ENCODE peak calls at places on chromosomes 3 and 15, in nine cellular contexts. B is smooth muscle cell of the brain vasculature; W is cardiac septum; K is A549; Z is T-helper 1 cell; Q is activated T-cell treated with anti-CD3 and anti-CD28 coated beads for 4 hours; H is nephron progenitor cell; C is CD4-positive, alpha-beta memory T cell; X is hypothalamus. S is an unnamed sample.

GRCh38 chr3:119647177-119647576 is 13.2 kb downstream of the POPDC2 start:
- DNase-seq in B (no peak), W (no peak), K (no peak), Z (no peak), Q (no peak), H (no peak), C (no peak), X (no peak), S (no peak)

GRCh38 chr3:141354517-141354916 is 13.8 kb upstream of the ZBTB38 start:
- DNase-seq in B (no peak), W (no peak), K (no peak), Z (no peak), Q (no peak), H (no peak), C (no peak), X (no peak), S (no peak)

GRCh38 chr15:76198456-76199105 is 112.7 kb downstream of the ETFA start:
- DNase-seq in B (no peak), W (no peak), K (no peak), Z (no peak), Q (no peak), H (no peak), C (no peak), X (no peak), S (no peak)

GRCh38 chr3:175941352-175941751 is 1082.2 kb downstream of the NAALADL2 start:
- DNase-seq in B (no peak), W (no peak), K (peak), Z (no peak), Q (no peak), H (no peak), C (no peak), X (no peak), S (peak)

GRCh38 chr3:66602237-66602636 is 101.4 kb upstream of the LRIG1 start:
- DNase-seq in B (no peak), W (no peak), K (no peak), Z (no peak), Q (no peak), H (no peak), C (no peak), X (no peak), S (no peak)

GRCh38 chr3:15217841-15218267 is 11.8 kb downstream of the CAPN7 start:
- DNase-seq in B (no peak), W (no peak), K (no peak), Z (no peak), Q (no peak), H (no peak), C (no peak), X (no peak), S (no peak)

GRCh38 chr15:69081310-69082004 is 67.0 kb downstream of the NOX5 start:
- DNase-seq in B (no peak), W (peak), K (no peak), Z (no peak), Q (no peak), H (no peak), C (no peak), X (no peak), S (no peak)

GRCh38 chr3:23161896-23162570 is 41.1 kb upstream of the UBE2E2 start:
- DNase-seq in B (no peak), W (no peak), K (no peak), Z (no peak), Q (no peak), H (no peak), C (no peak), X (no peak), S (no peak)

GRCh38 chr3:172057059-172057458 is 17.7 kb downstream of the FNDC3B start:
- DNase-seq in B (no peak), W (no peak), K (no peak), Z (no peak), Q (no peak), H (no peak), C (no peak), X (no peak), S (no peak)

GRCh38 chr15:33200903-33201302 is 6.4 kb upstream of the FMN1 start:
- DNase-seq in B (no peak), W (no peak), K (no peak), Z (no peak), Q (no peak), H (no peak), C (no peak), X (no peak), S (no peak)

GRCh38 chr3:181567446-181568075 is 144.2 kb upstream of the SOX2 start:
- DNase-seq in B (no peak), W (no peak), K (no peak), Z (no peak), Q (no peak), H (no peak), C (no peak), X (no peak), S (no peak)

GRCh38 chr3:126049289-126050049 is 34.5 kb downstream of the SLC41A3 start:
- DNase-seq in B (no peak), W (no peak), K (no peak), Z (no peak), Q (no peak), H (no peak), C (no peak), X (no peak), S (no peak)

GRCh38 chr3:183447206-183448001 is 19.0 kb upstream of the MCF2L2 start:
- DNase-seq in B (peak), W (peak), K (peak), Z (peak), Q (peak), H (peak), C (peak), X (peak), S (peak)

GRCh38 chr3:157865449-157865862 is 240.8 kb downstream of the SHOX2 start:
- DNase-seq in B (no peak), W (no peak), K (peak), Z (peak), Q (peak), H (peak), C (no peak), X (no peak), S (no peak)

GRCh38 chr3:186413615-186414415 is 51.8 kb upstream of the DGKG start:
- DNase-seq in B (no peak), W (no peak), K (peak), Z (peak), Q (no peak), H (peak), C (peak), X (peak), S (peak)

GRCh38 chr3:146803746-146804145 is 198.6 kb upstream of the PLSCR5 start:
- DNase-seq in B (peak), W (no peak), K (no peak), Z (no peak), Q (no peak), H (peak), C (no peak), X (no peak), S (no peak)

GRCh38 chr3:191170097-191170496 is 28.9 kb upstream of the OSTN start:
- DNase-seq in B (no peak), W (no peak), K (no peak), Z (no peak), Q (no peak), H (no peak), C (no peak), X (no peak), S (no peak)

GRCh38 chr3:157235291-157235690 is 75.3 kb upstream of the CCNL1 start:
- DNase-seq in B (no peak), W (no peak), K (no peak), Z (no peak), Q (no peak), H (no peak), C (no peak), X (no peak), S (no peak)

GRCh38 chr15:33581032-33581431 is 270.3 kb downstream of the RYR3 start:
- DNase-seq in B (no peak), W (no peak), K (peak), Z (no peak), Q (no peak), H (no peak), C (no peak), X (no peak), S (peak)

GRCh38 chr3:184171562-184171961 is 3.1 kb upstream of the AP2M1 start:
- DNase-seq in B (no peak), W (no peak), K (no peak), Z (no peak), Q (no peak), H (no peak), C (no peak), X (no peak), S (no peak)

GRCh38 chr3:85161544-85161943 is 202.8 kb downstream of the CADM2 start:
- DNase-seq in B (no peak), W (no peak), K (peak), Z (no peak), Q (no peak), H (no peak), C (no peak), X (no peak), S (no peak)

GRCh38 chr15:79003896-79004295 is 59.0 kb upstream of the CTSH start:
- DNase-seq in B (no peak), W (no peak), K (no peak), Z (no peak), Q (no peak), H (no peak), C (no peak), X (no peak), S (no peak)

GRCh38 chr3:42836545-42837123 is 27.4 kb downstream of the ACKR2 start:
- DNase-seq in B (no peak), W (no peak), K (no peak), Z (no peak), Q (no peak), H (no peak), C (no peak), X (no peak), S (no peak)

GRCh38 chr15:49235446-49236207 is 65.6 kb downstream of the GALK2 start:
- DNase-seq in B (peak), W (no peak), K (peak), Z (peak), Q (peak), H (peak), C (peak), X (no peak), S (peak)

GRCh38 chr3:33211444-33211843 is 7.2 kb downstream of the SUSD5 start:
- DNase-seq in B (peak), W (no peak), K (peak), Z (no peak), Q (no peak), H (no peak), C (no peak), X (no peak), S (no peak)

GRCh38 chr15:83398591-83398990 is 48.5 kb upstream of the SH3GL3 start:
- DNase-seq in B (no peak), W (no peak), K (no peak), Z (no peak), Q (no peak), H (no peak), C (no peak), X (no peak), S (no peak)

GRCh38 chr15:66797921-66798320 is 95.9 kb downstream of the SMAD6 start:
- DNase-seq in B (no peak), W (no peak), K (no peak), Z (no peak), Q (no peak), H (no peak), C (no peak), X (no peak), S (no peak)

GRCh38 chr3:190860531-190860930 is 2.0 kb downstream of the GMNC start:
- DNase-seq in B (no peak), W (no peak), K (no peak), Z (no peak), Q (no peak), H (no peak), C (no peak), X (no peak), S (peak)

GRCh38 chr3:139332092-139332491 is 11.7 kb upstream of the MRPS22 start:
- DNase-seq in B (no peak), W (no peak), K (no peak), Z (no peak), Q (no peak), H (no peak), C (no peak), X (no peak), S (no peak)

GRCh38 chr3:59472541-59472940 is 422.7 kb upstream of the CFAP20DC start:
- DNase-seq in B (no peak), W (no peak), K (no peak), Z (no peak), Q (no peak), H (no peak), C (no peak), X (no peak), S (no peak)

GRCh38 chr3:154954750-154955149 is 125.4 kb upstream of the MME start:
- DNase-seq in B (no peak), W (no peak), K (peak), Z (no peak), Q (no peak), H (no peak), C (no peak), X (no peak), S (no peak)

GRCh38 chr15:69675727-69676126 is 223.1 kb downstream of the RPLP1 start:
- DNase-seq in B (no peak), W (no peak), K (no peak), Z (no peak), Q (no peak), H (no peak), C (no peak), X (no peak), S (no peak)

GRCh38 chr3:164479978-164480377 is 598.3 kb downstream of the SI start:
- DNase-seq in B (no peak), W (no peak), K (no peak), Z (no peak), Q (no peak), H (no peak), C (no peak), X (no peak), S (no peak)

GRCh38 chr3:7875858-7876442 is 625.7 kb upstream of the LMCD1 start:
- DNase-seq in B (no peak), W (no peak), K (no peak), Z (no peak), Q (no peak), H (no peak), C (no peak), X (no peak), S (no peak)

GRCh38 chr3:127697531-127698240 is 24.9 kb downstream of the ABTB1 start:
- DNase-seq in B (peak), W (peak), K (peak), Z (peak), Q (no peak), H (peak), C (peak), X (peak), S (peak)

GRCh38 chr3:194031867-194032635 is 103.9 kb upstream of the HES1 start:
- DNase-seq in B (no peak), W (no peak), K (no peak), Z (no peak), Q (no peak), H (no peak), C (no peak), X (no peak), S (no peak)

GRCh38 chr15:80597081-80597480 is 98.0 kb upstream of the ABHD17C start:
- DNase-seq in B (no peak), W (peak), K (no peak), Z (no peak), Q (no peak), H (no peak), C (no peak), X (no peak), S (no peak)

GRCh38 chr15:51243774-51244173 is 94.6 kb downstream of the CYP19A1 start:
- DNase-seq in B (no peak), W (no peak), K (no peak), Z (peak), Q (no peak), H (no peak), C (no peak), X (no peak), S (no peak)

GRCh38 chr3:159273608-159274007 is 471.8 kb downstream of the MFSD1 start:
- DNase-seq in B (peak), W (no peak), K (peak), Z (no peak), Q (no peak), H (peak), C (no peak), X (no peak), S (no peak)

S was measured in head of caudate nucleus.